ENCODE peak calls at places on chromosomes 13 and 19, in seven cellular contexts. O is AG08396; B is stimulated activated naive CD8-positive, alpha-beta T cell treated with anti-CD3 and anti-CD28 coated beads, Interleukin-15, amount 100 ng/mL, for 72 hours; U is GM23248; M is GF-D8; D is astrocyte of the hippocampus; C is EL. L is an unnamed sample.

GRCh38 chr13:36166051-36166450 is 34.9 kb upstream of the DCLK1 start:
- DNase-seq in C (no peak), M (no peak), U (no peak), O (no peak), B (no peak), D (no peak), L (no peak)

GRCh38 chr19:52464798-52465470 is 11.6 kb downstream of the ZNF578 start:
- DNase-seq in U (peak), D (no peak), C (no peak), M (no peak), O (no peak), B (no peak), L (no peak)

GRCh38 chr19:1259873-1260748 is 9.0 kb upstream of the CIRBP start:
- DNase-seq in O (no peak), B (peak), M (no peak), U (peak), C (no peak), D (no peak), L (no peak)

GRCh38 chr13:48644141-48644540 is 9.6 kb upstream of the CYSLTR2 start:
- DNase-seq in C (no peak), M (no peak), B (no peak), O (no peak), U (no peak), D (no peak), L (no peak)

GRCh38 chr19:35911790-35912189 is 3.7 kb upstream of the TYROBP start:
- DNase-seq in O (no peak), U (peak), D (peak), B (no peak), C (no peak), M (no peak), L (no peak)

GRCh38 chr19:14443632-14444216 is 10.6 kb downstream of the PKN1 start:
- DNase-seq in U (no peak), O (no peak), D (no peak), C (no peak), M (no peak), B (no peak), L (no peak)

GRCh38 chr13:60788156-60788829 is 391.3 kb downstream of the TDRD3 start:
- DNase-seq in M (no peak), O (no peak), C (no peak), U (no peak), D (peak), B (no peak), L (no peak)

GRCh38 chr19:3370214-3370720 is 3.9 kb downstream of the NFIC start:
- DNase-seq in U (peak), O (no peak), D (peak), B (no peak), C (no peak), M (no peak), L (no peak)

GRCh38 chr13:23289917-23290357 is 109.2 kb downstream of the SGCG start:
- DNase-seq in D (peak), U (peak), M (no peak), C (peak), B (no peak), O (peak), L (no peak)

GRCh38 chr13:30113983-30114491 is 193.3 kb downstream of the KATNAL1 start:
- DNase-seq in B (no peak), O (no peak), U (peak), C (no peak), M (no peak), D (peak), L (no peak)

GRCh38 chr13:98415326-98416070 is 161.4 kb downstream of the STK24 start:
- DNase-seq in B (no peak), U (no peak), D (no peak), O (no peak), C (no peak), M (no peak), L (no peak)

GRCh38 chr19:35295792-35296462 is 4.0 kb downstream of the MAG start:
- DNase-seq in M (no peak), O (no peak), U (no peak), B (peak), D (no peak), C (no peak), L (no peak)

GRCh38 chr13:106738279-106738678 is 170.3 kb upstream of the ARGLU1 start:
- DNase-seq in C (no peak), M (no peak), D (peak), B (no peak), O (no peak), U (no peak), L (no peak)

GRCh38 chr19:43380771-43381386 is 27.4 kb downstream of the CD177 start:
- DNase-seq in D (no peak), U (no peak), C (no peak), M (no peak), B (no peak), O (no peak), L (no peak)

GRCh38 chr19:17347361-17347760 is 10.0 kb downstream of the GTPBP3 start:
- DNase-seq in B (no peak), D (no peak), O (no peak), C (no peak), M (no peak), U (peak), L (no peak)

GRCh38 chr19:49570997-49571676 is 9.2 kb downstream of the NOSIP start:
- DNase-seq in O (no peak), D (no peak), M (peak), C (peak), U (no peak), B (no peak), L (no peak)

GRCh38 chr19:5292843-5293606 is 47.6 kb downstream of the PTPRS start:
- DNase-seq in O (peak), C (peak), U (peak), M (no peak), B (peak), D (peak), L (peak)